ENCODE peak calls at places on chromosomes 7 and 10, in nine cellular contexts. T is fibroblast of lung, A is psoas muscle, R is breast epithelium, E is WTC11, B is cardiac fibroblast, L is progenitor cell of endocrine pancreas, X is sigmoid colon, Z is gastrocnemius medialis. U is an unnamed sample.

GRCh38 chr7:101702362-101702850 is 73.3 kb upstream of the MYL10 start:
- DNase-seq in T (no peak), B (no peak), E (no peak), A (no peak), R (no peak), Z (no peak), L (no peak), X (no peak), U (no peak)

GRCh38 chr10:52772623-52773022 is at the start of gene MBL2:
- DNase-seq in E (no peak), B (no peak), A (no peak), R (no peak), X (no peak), L (no peak), Z (no peak), T (no peak), U (no peak)

GRCh38 chr7:105461518-105461917 is 60.6 kb downstream of the PUS7 start:
- DNase-seq in X (no peak), A (no peak), E (no peak), T (peak), B (peak), L (no peak), R (no peak), Z (no peak), U (no peak)

GRCh38 chr10:391304-391703 is 256.0 kb downstream of the ZMYND11 start:
- DNase-seq in R (no peak), Z (no peak), X (peak), A (no peak), L (no peak), B (no peak), T (no peak), E (no peak), U (no peak)

GRCh38 chr7:23410446-23411183 is 59.7 kb downstream of the IGF2BP3 start:
- DNase-seq in Z (no peak), B (no peak), A (no peak), R (no peak), L (no peak), E (no peak), T (no peak), X (no peak), U (peak)

GRCh38 chr10:90162464-90162863 is 461.1 kb downstream of the KIF20B start:
- DNase-seq in Z (no peak), A (no peak), L (no peak), T (peak), X (no peak), E (no peak), R (no peak), B (peak), U (no peak)

GRCh38 chr7:13850185-13850752 is 139.2 kb downstream of the ETV1 start:
- DNase-seq in A (no peak), R (peak), Z (no peak), E (no peak), T (peak), B (peak), X (no peak), L (no peak), U (peak)

GRCh38 chr10:122853665-122854313 is 8.1 kb upstream of the CUZD1 start:
- DNase-seq in A (no peak), Z (no peak), T (peak), R (no peak), X (no peak), L (no peak), B (peak), E (no peak), U (no peak)

GRCh38 chr7:142654398-142654797 is 94.9 kb upstream of the PRSS1 start:
- DNase-seq in R (no peak), L (no peak), E (no peak), A (no peak), X (no peak), T (no peak), Z (no peak), B (no peak), U (no peak)

GRCh38 chr10:118594392-118595063 is 920 bp downstream of the PRLHR start:
- DNase-seq in B (peak), R (no peak), X (no peak), Z (no peak), T (peak), E (peak), L (peak), A (peak), U (no peak)

GRCh38 chr7:139995034-139995915 is 67.5 kb downstream of the PARP12 start:
- DNase-seq in E (no peak), Z (no peak), T (peak), R (no peak), B (peak), X (no peak), A (no peak), L (no peak), U (no peak)

GRCh38 chr7:137789215-137789899 is 57.4 kb downstream of the DGKI start:
- DNase-seq in A (no peak), E (no peak), X (no peak), Z (no peak), R (no peak), L (no peak), B (no peak), T (no peak), U (no peak)

GRCh38 chr7:40211291-40212003 is 76.6 kb downstream of the SUGCT start:
- DNase-seq in E (no peak), X (no peak), T (peak), Z (no peak), L (no peak), B (no peak), A (no peak), R (no peak), U (no peak)

GRCh38 chr7:2710901-2711551 is 23.0 kb downstream of the AMZ1 start:
- DNase-seq in B (no peak), T (no peak), L (no peak), A (no peak), E (no peak), X (no peak), Z (no peak), R (no peak), U (no peak)

GRCh38 chr7:113392841-113393540 is 274.6 kb upstream of the SMIM30 start:
- DNase-seq in Z (no peak), E (no peak), R (no peak), T (no peak), X (no peak), L (no peak), A (no peak), B (no peak), U (no peak)

GRCh38 chr10:17025444-17026295 is 103.9 kb downstream of the CUBN start:
- DNase-seq in E (no peak), T (peak), B (peak), A (no peak), X (peak), L (no peak), R (no peak), Z (no peak), U (no peak)

GRCh38 chr10:132989476-132990415 is 47.4 kb upstream of the CFAP46 start:
- DNase-seq in R (no peak), T (no peak), L (no peak), E (no peak), B (no peak), X (no peak), A (peak), Z (no peak), U (no peak)

GRCh38 chr7:28587211-28587610 is 174.9 kb downstream of the CREB5 start:
- DNase-seq in A (no peak), E (no peak), T (peak), L (no peak), X (no peak), Z (no peak), R (peak), B (peak), U (no peak)

GRCh38 chr10:44356139-44357115 is 28.5 kb downstream of the CXCL12 start:
- DNase-seq in R (no peak), X (no peak), B (no peak), T (no peak), A (no peak), E (no peak), L (no peak), Z (no peak), U (no peak)

DNA sequence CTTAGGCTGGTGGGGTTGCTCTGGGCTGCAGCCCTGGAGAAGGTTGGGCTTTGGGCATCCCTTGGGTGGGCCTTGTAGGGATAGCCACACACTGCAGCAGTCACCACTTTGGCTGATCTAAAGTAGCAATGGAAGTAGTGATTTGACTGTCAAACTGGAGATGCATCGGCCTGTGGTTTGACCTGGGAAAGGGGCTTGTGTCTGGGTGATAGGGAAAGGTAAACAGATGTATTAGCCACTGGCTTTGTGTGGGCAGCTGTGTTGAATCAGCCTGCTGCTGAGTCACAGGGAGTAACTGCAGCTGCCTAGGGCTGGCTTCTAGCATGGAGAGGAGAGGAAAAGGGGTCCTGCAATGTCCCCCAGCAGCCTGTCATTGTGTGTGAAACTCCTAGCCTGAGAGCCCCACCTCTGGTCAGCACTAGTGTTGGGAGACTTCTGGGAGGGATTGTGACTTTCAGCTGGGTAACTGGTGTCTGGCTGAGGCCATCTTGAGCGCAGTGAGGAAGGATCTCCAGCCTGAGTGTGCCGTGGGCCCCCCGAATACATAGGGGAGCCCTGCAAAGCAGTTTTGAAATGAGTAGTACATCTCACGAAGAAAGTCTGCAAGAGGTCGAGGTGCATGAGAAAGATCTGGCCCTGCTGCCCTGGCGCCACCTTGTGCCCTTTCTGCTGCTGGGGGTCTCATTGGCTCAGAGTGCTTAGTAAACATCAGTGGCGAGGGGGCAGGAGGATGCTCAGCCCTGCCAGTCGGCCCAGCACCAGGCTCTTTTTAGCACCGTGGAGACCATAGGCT is 117.3 kb downstream of the FANK1 start:
- DNase-seq in X (no peak), R (no peak), B (peak), L (no peak), A (no peak), E (peak), T (peak), Z (no peak), U (peak)
- TF ChIP-seq CTCF in X (no peak), R (no peak), B (no peak), L (peak), A (no peak), E (no peak), T (no peak), Z (no peak), U (peak)

DNA sequence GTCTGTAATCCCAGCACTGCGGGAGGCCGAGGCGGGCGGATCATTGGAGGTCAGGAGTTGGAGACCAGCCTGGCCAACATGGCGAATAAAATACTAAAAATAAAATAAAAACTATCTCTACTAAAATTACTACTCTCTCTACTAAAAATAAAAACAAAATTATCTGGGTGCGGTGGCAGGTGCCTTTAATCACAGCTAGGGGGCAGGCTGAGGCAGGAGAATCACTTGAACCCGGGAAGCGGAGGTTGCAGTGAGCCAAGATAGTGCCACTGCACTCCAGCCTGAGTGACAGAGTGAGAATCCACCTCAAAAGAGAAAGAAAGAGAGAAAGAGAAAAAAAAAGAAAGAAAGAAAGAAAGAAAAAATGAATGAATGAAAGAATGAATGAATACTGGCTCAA is 351.4 kb downstream of the ELMO1 start:
- DNase-seq in A (no peak), T (no peak), Z (no peak), E (no peak), B (no peak), X (no peak), R (no peak), L (no peak), U (no peak)
- TF ChIP-seq CTCF in A (no peak), T (no peak), Z (no peak), E (peak), B (no peak), X (no peak), R (no peak), L (no peak), U (peak)

DNA sequence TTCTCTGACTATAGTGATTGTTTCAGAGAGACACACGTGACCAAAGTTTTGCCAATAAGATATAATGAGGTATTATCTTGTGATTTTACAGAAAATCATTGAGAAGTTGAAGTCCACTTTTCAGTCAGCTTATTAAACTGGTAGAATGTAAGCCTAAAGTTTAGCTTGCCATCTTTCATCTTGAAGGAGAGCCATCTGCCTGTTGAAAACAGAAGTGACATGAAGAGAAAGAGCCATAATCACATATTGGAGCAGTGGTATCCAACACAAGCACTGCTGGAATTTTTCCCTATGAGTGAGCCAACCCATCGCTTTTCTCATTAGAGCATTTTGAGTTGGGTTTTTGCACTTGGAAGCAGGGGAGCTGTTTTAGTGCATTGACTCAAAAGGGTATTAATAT is 117.6 kb upstream of the FERD3L start:
- DNase-seq in L (no peak), T (no peak), Z (no peak), X (no peak), R (no peak), E (no peak), B (no peak), A (no peak), U (no peak)
- TF ChIP-seq CTCF in L (no peak), T (no peak), Z (no peak), X (no peak), R (no peak), E (no peak), B (no peak), A (no peak), U (no peak)

DNA sequence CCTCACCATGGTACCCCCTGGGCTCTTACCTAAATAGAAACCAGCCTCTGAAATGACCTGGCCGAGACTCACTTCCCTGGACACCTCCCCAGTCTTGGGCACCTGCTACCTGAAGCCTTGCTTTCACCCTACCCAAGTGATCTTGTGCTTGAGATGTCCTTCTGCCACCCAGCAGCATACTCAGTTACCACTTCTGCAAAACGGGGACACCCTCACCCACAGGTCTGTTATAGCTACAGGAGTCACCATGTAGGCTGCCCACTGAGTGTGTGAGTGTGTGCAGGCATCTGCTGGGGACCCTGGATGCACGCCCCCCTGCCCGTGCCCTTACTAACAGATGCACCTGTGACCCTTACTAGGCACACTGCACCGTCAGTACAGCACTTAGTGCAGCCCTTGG is 94.8 kb upstream of the PPIF start:
- DNase-seq in Z (no peak), E (no peak), L (no peak), T (no peak), X (no peak), B (no peak), R (no peak), A (no peak), U (no peak)
- TF ChIP-seq CTCF in Z (no peak), E (no peak), L (no peak), T (no peak), X (no peak), B (no peak), R (no peak), A (no peak), U (no peak)